ENCODE peak calls at places on chromosomes 7 and 10, in eight cellular contexts. R is EL; M is NCI-H1105 treated with DMSO at 0.1 percent for 48 hours; A is T-helper 9 cell; N is substantia nigra; J is amygdala; U is CD4-positive, alpha-beta T cell; L is stomach. Y is an unnamed sample.

GRCh38 chr10:23359692-23360380 is 15.2 kb upstream of the C10orf67 start:
- DNase-seq in A (no peak), N (no peak), U (no peak), J (no peak), L (no peak), M (no peak), R (no peak), Y (no peak)

GRCh38 chr10:94623572-94623971 is 60.0 kb upstream of the CYP2C18 start:
- DNase-seq in U (no peak), R (peak), N (no peak), L (no peak), J (no peak), A (no peak), M (no peak), Y (no peak)

GRCh38 chr10:5338010-5338409 is 26.8 kb upstream of the UCN3 start:
- DNase-seq in J (no peak), A (no peak), U (no peak), N (no peak), L (no peak), M (no peak), R (no peak), Y (no peak)

GRCh38 chr10:76251773-76252617 is 820.6 kb downstream of the LRMDA start:
- DNase-seq in U (no peak), L (no peak), R (peak), J (no peak), M (no peak), A (no peak), N (no peak), Y (no peak)

GRCh38 chr10:49001402-49001801 is 61.8 kb upstream of the LRRC18 start:
- DNase-seq in J (no peak), N (no peak), R (no peak), U (no peak), M (no peak), A (no peak), L (no peak), Y (no peak)

GRCh38 chr10:103554488-103555320 is 61.2 kb downstream of the NEURL1 start:
- DNase-seq in N (no peak), R (peak), L (peak), U (no peak), J (peak), M (peak), A (no peak), Y (no peak)

GRCh38 chr10:103395754-103396066 is 565 bp downstream of the ATP5MK start:
- DNase-seq in A (no peak), L (no peak), J (no peak), M (no peak), U (no peak), R (peak), N (no peak), Y (no peak)

GRCh38 chr7:1432411-1433082 is 26.7 kb downstream of the MICALL2 start:
- DNase-seq in N (peak), R (peak), A (peak), L (peak), U (peak), M (peak), J (peak), Y (peak)

GRCh38 chr10:106997721-106998120 is 166.8 kb downstream of the SORCS1 start:
- DNase-seq in N (peak), L (no peak), R (no peak), U (no peak), J (no peak), A (no peak), M (no peak), Y (no peak)

GRCh38 chr10:43137701-43137970 is 609 bp upstream of the CSGALNACT2 start:
- DNase-seq in U (no peak), L (no peak), R (peak), M (peak), A (no peak), J (peak), N (peak), Y (no peak)